ENCODE peak calls at places on chromosomes 16 and 17, in eight cellular contexts. G is psoas muscle, N is tibial nerve, S is RPMI8226, D is NCI-H1436 treated with DMSO at 0.1 percent for 48 hours, Q is mesenteric fat pad, A is nucleus accumbens, Z is lung. P is an unnamed sample.

GRCh38 chr17:4480929-4481898 is 17.5 kb upstream of the SPNS2 start:
- DNase-seq in Z (no peak), Q (no peak), N (no peak), D (no peak), A (no peak), G (no peak), S (no peak), P (no peak)

GRCh38 chr17:46059457-46059856 is 60.4 kb downstream of the STH start:
- DNase-seq in D (no peak), Z (no peak), Q (no peak), A (no peak), N (no peak), G (no peak), S (no peak), P (no peak)

GRCh38 chr16:28309811-28310311 is 17.5 kb downstream of the SBK1 start:
- DNase-seq in D (no peak), Q (no peak), Z (no peak), A (no peak), S (no peak), G (no peak), N (no peak), P (no peak)

GRCh38 chr16:18800674-18801196 is 614 bp downstream of the ARL6IP1 start:
- DNase-seq in A (no peak), Q (no peak), D (no peak), Z (no peak), G (no peak), S (no peak), N (no peak), P (no peak)

GRCh38 chr17:37359682-37360188 is 16.1 kb upstream of the C17orf78 start:
- DNase-seq in Q (no peak), N (peak), D (no peak), G (no peak), Z (peak), A (peak), S (no peak), P (no peak)

GRCh38 chr17:35146214-35146833 is 1.3 kb upstream of the UNC45B start:
- DNase-seq in A (no peak), Q (no peak), Z (no peak), N (no peak), G (no peak), S (no peak), D (no peak), P (no peak)

GRCh38 chr17:52546493-52546892 is 388.0 kb upstream of the CA10 start:
- DNase-seq in S (no peak), Z (no peak), D (no peak), N (no peak), A (no peak), Q (no peak), G (no peak), P (no peak)

GRCh38 chr17:54760836-54761235 is 139.8 kb upstream of the TOM1L1 start:
- DNase-seq in G (no peak), Q (no peak), D (no peak), Z (no peak), N (no peak), S (no peak), A (no peak), P (no peak)

GRCh38 chr17:3788200-3788599 is 12.8 kb downstream of the ITGAE start:
- DNase-seq in G (no peak), A (no peak), Q (no peak), S (peak), Z (no peak), D (no peak), N (no peak), P (no peak)

GRCh38 chr16:77807-78443 is at the start of gene MPG:
- DNase-seq in D (no peak), Q (peak), A (peak), Z (peak), N (peak), G (peak), S (peak), P (peak)

GRCh38 chr17:21283482-21284318 is 811 bp upstream of the MAP2K3 start:
- DNase-seq in A (no peak), N (no peak), Q (peak), G (peak), S (peak), Z (no peak), D (no peak), P (peak)

GRCh38 chr16:84507011-84507982 is 2.8 kb upstream of the MEAK7 start:
- DNase-seq in N (no peak), Z (no peak), S (no peak), D (no peak), G (no peak), Q (no peak), A (no peak), P (peak)

GRCh38 chr17:40472733-40473452 is 28.5 kb downstream of the TNS4 start:
- DNase-seq in A (no peak), D (no peak), G (no peak), S (no peak), N (no peak), Z (no peak), Q (no peak), P (no peak)

GRCh38 chr16:18792836-18793433 is 2.8 kb upstream of the RPS15A start:
- DNase-seq in N (no peak), D (no peak), S (no peak), G (no peak), Z (no peak), A (no peak), Q (no peak), P (no peak)

GRCh38 chr17:56943505-56944125 is 17.2 kb downstream of the COIL start:
- DNase-seq in S (no peak), Z (no peak), N (no peak), D (no peak), G (no peak), A (no peak), Q (no peak), P (no peak)

GRCh38 chr16:35750701-35751104 is 2291.3 kb downstream of the TP53TG3F start:
- DNase-seq in G (no peak), D (no peak), Q (no peak), Z (no peak), A (no peak), S (no peak), N (no peak), P (no peak)

GRCh38 chr17:15942207-15942833 is 2.6 kb upstream of the ADORA2B start:
- DNase-seq in D (no peak), G (no peak), Q (no peak), A (no peak), Z (no peak), S (no peak), N (no peak), P (peak)

P was measured in Karpas-422.